ENCODE peak calls at places on chromosomes 16 and 17, in seven cellular contexts. W is cardiac fibroblast; K is fibroblast of lung; A is effector memory CD4-positive, alpha-beta T cell; Z is NB4; R is CD4-positive, alpha-beta memory T cell; H is left ventricle myocardium inferior. O is an unnamed sample.

GRCh38 chr17:62882878-62883277 is 74.8 kb upstream of the MARCHF10 start:
- DNase-seq in R (no peak), A (no peak), H (no peak), Z (peak), W (peak), K (peak), O (peak)

GRCh38 chr17:41968676-41969075 is 2.1 kb downstream of the CNP start:
- DNase-seq in Z (no peak), A (no peak), R (no peak), H (no peak), W (no peak), K (no peak), O (no peak)

GRCh38 chr17:8856869-8857575 is 10.5 kb downstream of the PIK3R6 start:
- DNase-seq in A (no peak), R (no peak), Z (peak), H (no peak), W (no peak), K (no peak), O (peak)

GRCh38 chr17:8360260-8360659 is 16.2 kb downstream of the KRABD2 start:
- DNase-seq in R (no peak), K (no peak), Z (no peak), H (no peak), W (no peak), A (no peak), O (no peak)

GRCh38 chr16:1870365-1871082 is 1.4 kb downstream of the MEIOB start:
- DNase-seq in A (no peak), H (no peak), R (no peak), Z (no peak), K (peak), W (peak), O (peak)

GRCh38 chr17:75695141-75695829 is 26.0 kb upstream of the ITGB4 start:
- DNase-seq in A (no peak), W (no peak), Z (no peak), H (no peak), K (peak), R (no peak), O (no peak)

GRCh38 chr17:19486351-19487008 is 47.2 kb upstream of the SLC47A1 start:
- DNase-seq in A (no peak), K (no peak), W (no peak), H (no peak), R (no peak), Z (no peak), O (no peak)

GRCh38 chr17:81250286-81251090 is 11.4 kb downstream of the NDUFAF8 start:
- DNase-seq in R (no peak), H (no peak), Z (no peak), A (no peak), K (no peak), W (no peak), O (no peak)

GRCh38 chr17:2862197-2862596 is 66.0 kb downstream of the RAP1GAP2 start:
- DNase-seq in K (no peak), Z (no peak), H (no peak), A (no peak), W (no peak), R (no peak), O (no peak)

GRCh38 chr16:53457670-53458069 is 23.4 kb downstream of the RBL2 start:
- DNase-seq in W (no peak), R (peak), K (no peak), H (no peak), Z (peak), A (peak), O (no peak)

GRCh38 chr17:42276609-42277341 is 584 bp upstream of the STAT5B start:
- DNase-seq in W (peak), A (peak), R (no peak), K (peak), H (peak), Z (peak), O (peak)

GRCh38 chr16:89093602-89094251 is at the start of gene ACSF3:
- DNase-seq in H (peak), R (peak), K (peak), W (peak), A (peak), Z (peak), O (peak)

GRCh38 chr16:6280055-6280454 is 1052.6 kb upstream of the RBFOX1 start:
- DNase-seq in R (no peak), H (no peak), Z (no peak), A (no peak), W (no peak), K (no peak), O (no peak)

GRCh38 chr17:7997186-7997585 is 5.2 kb upstream of the GUCY2D start:
- DNase-seq in K (peak), R (no peak), W (peak), Z (peak), H (peak), A (no peak), O (peak)

GRCh38 chr17:19336938-19337711 is 25.4 kb downstream of the B9D1 start:
- DNase-seq in R (no peak), W (no peak), K (no peak), A (no peak), H (peak), Z (no peak), O (no peak)

GRCh38 chr17:8117980-8118768 is at the start of gene ALOXE3:
- DNase-seq in H (no peak), Z (peak), A (no peak), W (peak), K (peak), R (no peak), O (peak)

GRCh38 chr16:10453159-10453510 is 67.3 kb downstream of the ATF7IP2 start:
- DNase-seq in K (no peak), R (no peak), H (no peak), Z (no peak), A (no peak), W (no peak), O (no peak)

GRCh38 chr16:64356267-64356666 is 765.6 kb downstream of the CDH11 start:
- DNase-seq in W (peak), H (no peak), R (no peak), A (no peak), Z (no peak), K (peak), O (peak)

GRCh38 chr16:72427001-72427785 is 255.2 kb upstream of the PMFBP1 start:
- DNase-seq in Z (no peak), H (no peak), R (no peak), K (no peak), A (no peak), W (no peak), O (no peak)

GRCh38 chr17:46766493-46767491 is 51.7 kb downstream of the WNT3 start:
- DNase-seq in A (no peak), Z (no peak), K (no peak), W (no peak), R (no peak), H (no peak), O (no peak)

GRCh38 chr17:34776454-34776853 is 184.8 kb downstream of the CCT6B start:
- DNase-seq in H (no peak), W (no peak), K (no peak), A (no peak), Z (no peak), R (no peak), O (no peak)

GRCh38 chr17:39688945-39689344 is 1.1 kb upstream of the PGAP3 start:
- DNase-seq in K (no peak), R (no peak), A (no peak), Z (no peak), H (no peak), W (no peak), O (no peak)
- H3K4me3 ChIP-seq in K (peak), R (no peak), A (no peak), Z (peak), H (peak), W (peak), O (peak)

GRCh38 chr16:29790949-29791844 is 646 bp downstream of the KIF22 start:
- DNase-seq in A (no peak), H (no peak), R (peak), Z (peak), K (no peak), W (no peak), O (no peak)

GRCh38 chr16:29790183-29790948 is at the start of gene KIF22:
- DNase-seq in W (peak), A (peak), H (peak), Z (peak), K (peak), R (peak), O (peak)

GRCh38 chr16:29794231-29794710 is 3.7 kb downstream of the KIF22 start:
- DNase-seq in H (no peak), Z (no peak), R (no peak), A (no peak), W (no peak), K (no peak), O (no peak)

GRCh38 chr16:29791845-29792797 is 1.6 kb downstream of the KIF22 start:
- DNase-seq in Z (no peak), K (no peak), R (no peak), A (no peak), W (no peak), H (no peak), O (no peak)

DNA sequence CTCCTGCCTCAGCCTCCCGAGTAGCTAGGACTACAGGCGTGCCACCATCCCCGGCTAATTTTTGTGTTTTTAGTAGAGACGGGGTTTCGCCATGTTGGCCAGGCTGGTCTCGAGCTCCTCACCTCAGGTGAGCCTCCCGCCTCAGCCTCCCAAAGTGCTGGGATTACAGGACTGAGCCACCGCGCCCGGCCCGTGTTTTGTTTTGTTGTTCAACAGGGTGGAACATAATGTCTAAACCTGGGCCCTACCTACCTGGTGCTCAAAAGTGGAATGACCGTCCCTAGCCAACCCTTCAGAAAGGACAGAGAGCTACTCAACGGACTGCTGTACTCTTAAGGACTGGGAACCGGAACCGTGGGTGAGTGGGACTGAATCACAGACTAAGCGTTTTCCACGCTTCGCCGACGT is 772 bp upstream of the KIF22 start:
- DNase-seq in W (no peak), H (no peak), R (no peak), A (no peak), K (no peak), Z (no peak), O (no peak)
- H3K4me3 ChIP-seq in W (peak), H (peak), R (peak), A (peak), K (peak), Z (peak), O (peak)

GRCh38 chr16:30774367-30775130 is 12.4 kb downstream of the RNF40 start:
- DNase-seq in H (no peak), W (no peak), K (no peak), Z (no peak), A (no peak), R (no peak), O (no peak)
- H3K4me3 ChIP-seq in H (peak), W (peak), K (peak), Z (peak), A (no peak), R (peak), O (peak)

GRCh38 chr17:30472238-30472890 is 4.8 kb upstream of the GOSR1 start:
- DNase-seq in R (no peak), A (no peak), H (no peak), W (peak), K (no peak), Z (no peak), O (peak)
- H3K4me3 ChIP-seq in R (no peak), A (no peak), H (no peak), W (no peak), K (no peak), Z (no peak), O (no peak)

GRCh38 chr16:84063972-84064371 is 21.4 kb upstream of the SLC38A8 start:
- DNase-seq in W (no peak), K (no peak), A (no peak), R (no peak), Z (no peak), H (no peak), O (no peak)
- H3K4me3 ChIP-seq in W (no peak), K (no peak), A (no peak), R (no peak), Z (no peak), H (no peak), O (no peak)